ENCODE peak calls at places on chromosomes 1 and 21, in seven cellular contexts. L, A, C, S, X, B and H are unnamed samples.

GRCh38 chr21:32303385-32303784 is 4.7 kb downstream of the MRAP start:
- DNase-seq in S (no peak), X (no peak), B (no peak), C (no peak), A (no peak), L (no peak), H (no peak)

GRCh38 chr1:118304722-118305344 is 119.8 kb upstream of the SPAG17 start:
- DNase-seq in A (no peak), L (no peak), X (no peak), B (no peak), C (peak), S (no peak), H (no peak)

GRCh38 chr1:156465747-156466365 is 34.7 kb downstream of the MEF2D start:
- DNase-seq in X (no peak), L (no peak), S (no peak), A (no peak), B (no peak), C (no peak), H (no peak)

GRCh38 chr21:39014751-39015150 is 168.5 kb downstream of the PSMG1 start:
- DNase-seq in A (no peak), B (no peak), C (no peak), S (no peak), X (no peak), L (no peak), H (no peak)

GRCh38 chr21:43734830-43735229 is 15.9 kb downstream of the PDXK start:
- DNase-seq in S (no peak), X (no peak), L (no peak), B (no peak), C (no peak), A (peak), H (no peak)

GRCh38 chr1:41518471-41518870 is 34.0 kb upstream of the EDN2 start:
- DNase-seq in C (no peak), S (peak), A (no peak), X (no peak), L (no peak), B (no peak), H (no peak)

GRCh38 chr1:159921700-159922498 is 3.4 kb downstream of the TAGLN2 start:
- DNase-seq in X (no peak), C (no peak), B (no peak), S (no peak), L (no peak), A (no peak), H (no peak)

GRCh38 chr1:233440952-233441401 is 113.5 kb downstream of the MAP3K21 start:
- DNase-seq in C (peak), A (no peak), L (peak), X (peak), S (peak), B (no peak), H (peak)

GRCh38 chr1:74835046-74835445 is 102.1 kb downstream of the TYW3 start:
- DNase-seq in B (no peak), C (no peak), L (no peak), A (no peak), S (no peak), X (no peak), H (no peak)

GRCh38 chr1:40020447-40021085 is 20.0 kb upstream of the CAP1 start:
- DNase-seq in C (no peak), A (no peak), S (no peak), B (no peak), X (no peak), L (no peak), H (no peak)

GRCh38 chr1:205568469-205569361 is 63.1 kb downstream of the ELK4 start:
- DNase-seq in B (no peak), X (peak), S (no peak), L (no peak), A (peak), C (peak), H (no peak)

GRCh38 chr1:67908260-67908936 is 75.1 kb upstream of the GNG12 start:
- DNase-seq in B (no peak), C (no peak), X (no peak), L (no peak), A (no peak), S (no peak), H (no peak)

GRCh38 chr21:39181205-39181818 is 1.9 kb downstream of the PSMG1 start:
- DNase-seq in L (no peak), S (no peak), A (no peak), X (no peak), B (no peak), C (no peak), H (no peak)

GRCh38 chr1:223709598-223709997 is 2.7 kb upstream of the CAPN2 start:
- DNase-seq in C (no peak), L (no peak), A (no peak), S (no peak), X (no peak), B (no peak), H (no peak)

GRCh38 chr1:39213511-39214002 is 9.1 kb downstream of the MACF1 start:
- DNase-seq in A (no peak), C (no peak), X (no peak), S (no peak), B (no peak), L (no peak), H (no peak)

GRCh38 chr21:29295066-29295650 is 3.6 kb upstream of the BACH1 start:
- DNase-seq in L (no peak), B (no peak), X (no peak), S (no peak), A (no peak), C (no peak), H (no peak)

GRCh38 chr1:93715529-93716126 is 34.0 kb upstream of the BCAR3 start:
- DNase-seq in X (peak), A (no peak), S (no peak), C (peak), L (peak), B (no peak), H (no peak)

GRCh38 chr1:55064071-55064581 is 24.8 kb downstream of the PCSK9 start:
- DNase-seq in A (no peak), X (no peak), C (no peak), S (no peak), B (no peak), L (no peak), H (no peak)

GRCh38 chr21:32690085-32690484 is 37.7 kb downstream of the SYNJ1 start:
- DNase-seq in S (no peak), C (no peak), B (no peak), X (no peak), L (no peak), A (no peak), H (no peak)

GRCh38 chr1:116243673-116244101 is 129.4 kb upstream of the ATP1A1 start:
- DNase-seq in B (no peak), S (no peak), C (peak), A (peak), L (no peak), X (no peak), H (no peak)

GRCh38 chr1:62991152-62991551 is 207.2 kb downstream of the ATG4C start:
- DNase-seq in B (no peak), X (no peak), S (no peak), A (no peak), L (no peak), C (no peak), H (no peak)

GRCh38 chr21:43572443-43572842 is 86.8 kb downstream of the HSF2BP start:
- DNase-seq in S (no peak), B (no peak), L (no peak), X (no peak), A (no peak), C (no peak), H (no peak)

GRCh38 chr1:96649301-96649700 is 72.3 kb upstream of the PTBP2 start:
- DNase-seq in S (no peak), B (no peak), A (no peak), L (no peak), X (no peak), C (no peak), H (no peak)

GRCh38 chr21:33688343-33688742 is 46.0 kb downstream of the ITSN1 start:
- DNase-seq in A (no peak), S (no peak), X (no peak), C (no peak), B (no peak), L (no peak), H (no peak)

GRCh38 chr1:151822404-151822803 is 9.2 kb downstream of the RORC start:
- DNase-seq in C (no peak), B (no peak), X (no peak), L (no peak), S (no peak), A (no peak), H (no peak)

GRCh38 chr1:215631489-215631888 is 64.4 kb downstream of the KCTD3 start:
- DNase-seq in B (no peak), L (peak), X (no peak), A (no peak), C (no peak), S (peak), H (no peak)

GRCh38 chr1:211680752-211681327 is 5.4 kb upstream of the NEK2 start:
- DNase-seq in X (peak), B (no peak), C (peak), S (peak), A (peak), L (peak), H (peak)

GRCh38 chr1:182786223-182787001 is 3.2 kb upstream of the NPL start:
- DNase-seq in X (peak), B (no peak), L (peak), S (peak), A (peak), C (peak), H (no peak)

GRCh38 chr1:232474821-232475220 is 155.1 kb downstream of the SIPA1L2 start:
- DNase-seq in S (no peak), L (no peak), A (no peak), B (no peak), X (no peak), C (no peak), H (no peak)

GRCh38 chr1:22880174-22880601 is 92.5 kb downstream of the LACTBL1 start:
- DNase-seq in L (no peak), B (no peak), S (no peak), C (no peak), A (no peak), X (no peak), H (no peak)

GRCh38 chr1:226411619-226412018 is 3.7 kb upstream of the PARP1 start:
- DNase-seq in L (peak), C (no peak), S (no peak), A (peak), X (no peak), B (no peak), H (no peak)

GRCh38 chr1:115507256-115507589 is 134.5 kb upstream of the VANGL1 start:
- DNase-seq in L (no peak), S (peak), C (peak), B (no peak), A (no peak), X (no peak), H (no peak)

GRCh38 chr1:48414264-48414663 is 57.7 kb downstream of the SPATA6 start:
- DNase-seq in A (no peak), C (peak), L (no peak), B (no peak), S (no peak), X (no peak), H (no peak)

GRCh38 chr1:172135076-172135672 is 285.3 kb upstream of the C1orf105 start:
- DNase-seq in L (no peak), S (no peak), A (no peak), X (no peak), B (no peak), C (no peak), H (no peak)

GRCh38 chr21:35398366-35398982 is 349.4 kb upstream of the RUNX1 start:
- DNase-seq in A (no peak), L (no peak), X (no peak), B (no peak), C (no peak), S (no peak), H (no peak)

GRCh38 chr1:206715552-206716518 is 31.1 kb downstream of the MAPKAPK2 start:
- DNase-seq in B (no peak), C (no peak), A (no peak), L (no peak), S (no peak), X (no peak), H (no peak)

GRCh38 chr1:95086949-95087533 is 14.3 kb upstream of the ALG14 start:
- DNase-seq in A (no peak), X (no peak), L (peak), C (peak), S (peak), B (no peak), H (no peak)

GRCh38 chr1:188986751-188987417 is 1490.8 kb downstream of the BRINP3 start:
- DNase-seq in L (no peak), C (no peak), A (no peak), B (no peak), X (no peak), S (no peak), H (peak)

DNA sequence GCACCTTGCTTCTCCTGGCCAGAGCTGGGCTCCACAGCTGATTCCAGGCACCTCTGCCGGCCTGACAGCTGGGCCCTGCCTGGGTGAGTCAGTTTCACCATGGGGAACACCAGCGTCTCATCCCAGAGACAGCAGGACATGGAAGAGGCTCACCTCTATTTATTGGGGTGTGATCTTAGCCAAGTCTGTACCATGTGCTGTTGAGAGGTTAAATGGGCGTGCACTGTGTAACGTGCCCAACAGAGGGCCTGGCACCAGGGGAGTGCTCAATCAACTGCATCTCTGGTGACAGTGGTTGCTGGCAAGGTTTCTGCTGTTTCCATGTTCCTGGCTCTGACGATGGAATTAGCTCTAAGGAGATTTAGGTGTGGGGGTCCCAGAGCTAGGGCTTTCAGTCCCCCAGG is 890 bp downstream of the CPLANE2 start:
- DNase-seq in C (no peak), S (peak), B (no peak), L (peak), A (peak), X (peak), H (no peak)
- TF ChIP-seq CTCF in C (no peak), S (no peak), B (no peak), L (peak), A (no peak), X (peak), H (peak)

GRCh38 chr21:26127073-26127814 is 43.3 kb downstream of the APP start:
- DNase-seq in X (no peak), A (no peak), S (no peak), L (no peak), C (no peak), B (no peak), H (no peak)
- TF ChIP-seq CTCF in X (no peak), A (no peak), S (no peak), L (no peak), C (no peak), B (no peak), H (no peak)

DNA sequence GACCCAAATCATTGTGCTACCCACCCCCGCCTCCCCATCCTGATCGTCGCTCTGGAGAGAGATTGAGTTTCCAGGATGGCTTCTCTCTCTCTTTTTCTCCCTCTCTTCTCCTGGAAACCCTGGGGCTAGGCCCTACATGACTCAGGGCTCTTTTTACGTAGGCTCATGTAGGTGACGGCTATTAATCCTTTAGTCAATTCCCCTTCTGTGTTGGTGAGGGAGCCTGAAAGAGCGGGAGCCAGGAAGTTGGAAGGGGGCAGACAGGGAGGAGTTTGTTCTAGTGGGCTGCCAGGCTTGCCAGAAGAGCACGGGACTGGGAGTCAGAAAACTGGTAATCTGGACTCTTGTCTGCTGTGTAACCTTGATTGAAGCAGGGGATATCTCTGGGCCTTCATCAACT is 9.7 kb downstream of the ATP2B4 start:
- DNase-seq in A (no peak), C (no peak), L (peak), S (no peak), B (no peak), X (no peak), H (no peak)
- TF ChIP-seq CTCF in A (no peak), C (no peak), L (no peak), S (no peak), B (no peak), X (no peak), H (no peak)

GRCh38 chr1:201947697-201948008 is 1.3 kb upstream of the LMOD1 start:
- DNase-seq in C (no peak), L (no peak), B (no peak), A (no peak), S (no peak), X (no peak), H (no peak)
- TF ChIP-seq CTCF in C (no peak), L (no peak), B (no peak), A (no peak), S (no peak), X (no peak), H (no peak)

DNA sequence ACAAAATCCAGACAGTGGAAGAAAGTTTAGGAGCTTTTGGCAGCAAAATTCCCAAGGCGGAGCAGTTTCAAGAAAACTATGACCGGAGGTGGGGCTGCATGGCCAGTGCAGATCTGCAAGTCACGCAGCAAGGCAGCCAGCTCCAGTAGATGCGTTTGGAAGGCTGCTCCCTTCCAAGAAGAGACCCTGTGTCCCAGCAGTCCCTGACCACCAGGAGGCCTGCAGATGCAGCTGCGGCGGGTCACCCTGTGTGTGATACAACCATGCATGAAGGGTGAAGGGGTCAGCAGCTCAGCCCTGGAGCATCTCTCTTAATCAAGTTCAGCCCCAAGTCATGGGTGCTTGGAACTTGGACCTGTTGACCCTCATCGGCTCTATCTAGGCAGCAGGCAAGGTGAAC is 29.3 kb downstream of the GPR157 start:
- DNase-seq in L (no peak), S (no peak), B (no peak), C (no peak), A (no peak), X (no peak), H (no peak)
- TF ChIP-seq CTCF in L (no peak), S (no peak), B (no peak), C (no peak), A (no peak), X (no peak), H (no peak)

GRCh38 chr1:18149113-18149641 is 41.6 kb downstream of the IGSF21 start:
- DNase-seq in A (no peak), X (no peak), B (no peak), S (peak), C (no peak), L (peak), H (no peak)
- TF ChIP-seq CTCF in A (no peak), X (no peak), B (no peak), S (no peak), C (no peak), L (no peak), H (no peak)

GRCh38 chr1:46515576-46515975 is 25.9 kb downstream of the DMBX1 start:
- DNase-seq in X (no peak), S (no peak), C (no peak), A (no peak), B (no peak), L (no peak), H (no peak)
- TF ChIP-seq CTCF in X (no peak), S (no peak), C (no peak), A (no peak), B (no peak), L (no peak), H (no peak)